ENCODE peak calls at places on chromosomes 2 and 18, in five cellular contexts. I is CD8-positive, alpha-beta T cell; O is mesendoderm; Q is heart left ventricle; E is CD4-positive, CD25-positive, alpha-beta regulatory T cell. V is an unnamed sample. For H3K4me1, the result is how much of the 10 kb centered on the place peaks cover.

GRCh38 chr2:233122541-233122940 is 62.4 kb downstream of the INPP5D start:
- DNase-seq in I (no peak), O (no peak), Q (no peak), E (no peak), V (no peak)

GRCh38 chr2:170215019-170215418 is 37.1 kb downstream of the MYO3B start:
- DNase-seq in I (no peak), O (peak), Q (no peak), E (no peak), V (no peak)

GRCh38 chr2:95352291-95353054 is 50.0 kb upstream of the FAHD2A start:
- DNase-seq in I (no peak), O (no peak), Q (no peak), E (no peak), V (no peak)

GRCh38 chr18:3066391-3067079 is 53.6 kb upstream of the LPIN2 start:
- DNase-seq in I (no peak), O (peak), Q (no peak), E (no peak), V (no peak)

GRCh38 chr18:7822435-7823425 is 255.6 kb downstream of the PTPRM start:
- DNase-seq in I (no peak), O (no peak), Q (peak), E (no peak), V (no peak)

GRCh38 chr2:63432373-63432772 is 155.9 kb downstream of the WDPCP start:
- DNase-seq in I (no peak), O (no peak), Q (no peak), E (no peak), V (no peak)

GRCh38 chr2:241833101-241833937 is 24.3 kb downstream of the NEU4 start:
- DNase-seq in I (no peak), O (peak), Q (no peak), E (no peak), V (no peak)

GRCh38 chr2:240441993-240442411 is 6.5 kb downstream of the GPC1 start:
- DNase-seq in I (no peak), O (no peak), Q (peak), E (no peak), V (no peak)

GRCh38 chr2:68824831-68825230 is 46.4 kb downstream of the BMP10 start:
- DNase-seq in I (no peak), O (no peak), Q (no peak), E (no peak), V (no peak)

DNA sequence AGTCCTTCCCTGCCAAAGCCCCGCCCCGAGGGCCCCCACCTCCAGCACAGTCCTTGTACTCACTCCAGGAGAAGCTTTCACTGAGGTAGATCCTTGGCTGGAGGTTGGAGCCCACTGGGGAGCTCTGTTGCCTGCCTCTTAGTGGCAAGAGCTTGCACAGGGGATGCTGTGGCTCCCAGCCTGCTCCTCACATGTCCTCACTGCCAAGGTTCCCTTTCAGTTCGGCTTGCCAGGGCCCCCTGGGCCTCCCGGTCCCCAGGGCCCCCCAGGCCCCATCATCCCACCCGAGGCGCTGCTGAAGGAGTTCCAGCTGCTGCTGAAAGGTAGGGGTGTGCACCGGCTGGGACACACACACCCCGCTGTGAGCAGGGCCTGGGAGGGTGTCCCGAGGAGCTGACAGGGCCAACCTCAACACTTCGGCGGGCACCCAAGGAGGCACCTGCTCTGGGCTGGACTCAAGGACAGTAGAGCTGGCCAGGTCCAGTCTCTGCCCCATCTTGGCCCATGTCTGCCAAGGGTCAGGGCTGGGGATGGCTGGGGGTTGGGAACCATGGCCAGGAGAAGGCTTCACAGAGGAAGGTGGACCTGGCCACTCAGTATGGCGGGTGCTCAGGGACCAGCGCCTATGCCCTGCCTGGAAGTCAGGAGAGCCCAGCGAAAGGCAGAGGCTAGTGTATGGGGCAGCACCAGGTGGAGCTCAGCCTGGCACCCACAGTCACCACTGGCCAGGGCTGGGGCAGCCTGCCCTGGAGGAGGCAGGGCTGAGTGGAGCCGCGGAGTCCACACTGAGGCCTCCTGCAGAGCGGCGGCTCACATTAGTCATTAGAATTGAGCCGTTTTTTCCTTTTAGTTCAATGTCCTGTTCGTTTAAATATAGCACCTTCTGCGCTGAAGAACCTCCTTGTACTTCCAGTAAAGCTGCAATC is 4.0 kb downstream of the ERFE start:
- DNase-seq in I (no peak), O (no peak), Q (no peak), E (no peak), V (no peak)
- H3K4me3 ChIP-seq in I (no peak), O (no peak), Q (no peak), E (no peak), V (no peak)

DNA sequence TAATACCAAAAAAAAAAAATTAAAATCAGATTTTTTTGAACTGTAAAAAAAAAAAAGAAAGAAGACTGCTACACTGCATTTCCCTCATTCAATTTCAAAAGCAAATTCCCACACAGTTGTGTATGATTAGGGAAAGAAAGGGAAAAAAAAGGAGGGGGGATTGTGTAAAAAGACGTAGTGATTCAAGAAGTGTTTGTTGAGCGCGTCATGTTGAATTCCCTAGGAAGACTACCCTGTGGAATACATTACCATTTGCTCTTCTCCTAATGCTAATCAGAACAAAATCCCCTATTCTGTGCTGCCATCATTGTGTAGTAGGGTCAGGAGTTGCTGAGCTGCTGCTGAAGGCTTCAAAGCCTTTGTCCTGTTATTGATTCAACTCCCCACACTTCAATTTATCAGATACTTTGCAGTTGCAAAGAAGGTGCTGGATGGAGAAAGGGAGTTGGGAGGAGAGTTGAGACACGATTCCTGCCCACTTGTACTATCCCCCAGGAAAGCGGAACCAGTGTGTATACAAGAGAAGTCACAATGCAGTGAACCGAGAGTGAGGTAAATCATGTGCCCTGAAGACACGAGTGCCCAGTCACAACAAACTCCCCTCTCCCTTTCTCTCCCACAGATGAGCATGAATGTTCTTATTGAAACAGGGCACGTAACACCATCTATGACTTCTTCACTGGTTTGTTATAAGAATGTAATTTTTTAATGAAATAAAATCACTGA is 155.9 kb downstream of the IRS1 start:
- DNase-seq in I (no peak), O (no peak), Q (no peak), E (no peak), V (no peak)
- H3K27ac ChIP-seq in I (no peak), O (no peak), Q (no peak), E (no peak), V (no peak)

DNA sequence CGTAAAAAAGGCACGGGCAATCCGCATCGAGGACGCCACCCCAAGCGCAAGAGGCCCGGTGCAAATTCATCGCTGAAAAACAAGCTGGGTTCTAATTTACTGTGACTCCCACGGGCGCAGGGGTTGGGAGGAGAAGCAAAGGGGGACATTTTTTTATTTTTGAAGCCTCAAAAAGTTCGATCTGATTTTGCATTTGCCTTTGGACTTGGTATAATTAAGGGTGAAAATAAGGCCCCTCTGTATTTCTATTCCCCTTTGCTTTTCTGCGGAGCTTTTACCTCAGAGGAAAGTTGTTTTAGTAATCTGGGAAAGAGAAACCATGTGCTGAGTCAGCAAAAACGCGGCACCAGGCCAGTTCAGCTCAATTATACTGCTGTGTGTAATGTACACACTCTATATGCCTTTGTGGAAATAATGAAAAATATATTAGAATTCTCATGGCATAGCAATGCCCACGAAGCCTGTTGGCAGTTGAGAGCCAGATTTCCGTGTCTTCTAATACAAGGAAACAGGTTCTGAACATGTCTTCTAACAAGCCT is 161.8 kb upstream of the SIX2 start:
- DNase-seq in I (no peak), O (no peak), Q (no peak), E (no peak), V (no peak)
- H3K4me1 ChIP-seq in I (under half), O (under half), Q (under half), E (under half), V (under half)

GRCh38 chr2:14975401-14975800 is 342.9 kb downstream of the LRATD1 start:
- DNase-seq in I (no peak), O (no peak), Q (no peak), E (no peak), V (no peak)

GRCh38 chr2:14982790-14983189 is 350.3 kb downstream of the LRATD1 start:
- DNase-seq in I (no peak), O (no peak), Q (no peak), E (no peak), V (no peak)

DNA sequence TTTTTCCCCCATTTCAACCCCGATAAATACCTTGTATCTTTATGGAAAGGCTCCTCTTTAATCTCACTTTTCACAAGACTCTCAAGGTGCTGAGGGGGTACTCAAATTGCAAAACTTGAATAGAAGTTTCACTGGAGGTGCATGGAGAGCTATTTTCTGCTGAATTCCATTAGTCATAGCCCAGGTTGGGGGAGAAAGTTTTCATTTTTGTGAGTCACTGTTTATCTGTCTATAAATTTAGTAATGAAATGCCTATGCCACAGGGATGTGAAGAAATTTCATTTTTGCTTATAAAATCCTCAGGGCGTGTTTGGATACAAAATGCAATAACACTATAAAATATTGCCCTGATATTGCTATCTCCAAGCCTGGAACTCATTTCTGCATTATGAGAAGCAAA is 346.3 kb downstream of the LRATD1 start:
- DNase-seq in I (no peak), O (no peak), Q (no peak), E (no peak), V (no peak)
- H3K4me3 ChIP-seq in I (no peak), O (no peak), Q (no peak), E (no peak), V (no peak)

DNA sequence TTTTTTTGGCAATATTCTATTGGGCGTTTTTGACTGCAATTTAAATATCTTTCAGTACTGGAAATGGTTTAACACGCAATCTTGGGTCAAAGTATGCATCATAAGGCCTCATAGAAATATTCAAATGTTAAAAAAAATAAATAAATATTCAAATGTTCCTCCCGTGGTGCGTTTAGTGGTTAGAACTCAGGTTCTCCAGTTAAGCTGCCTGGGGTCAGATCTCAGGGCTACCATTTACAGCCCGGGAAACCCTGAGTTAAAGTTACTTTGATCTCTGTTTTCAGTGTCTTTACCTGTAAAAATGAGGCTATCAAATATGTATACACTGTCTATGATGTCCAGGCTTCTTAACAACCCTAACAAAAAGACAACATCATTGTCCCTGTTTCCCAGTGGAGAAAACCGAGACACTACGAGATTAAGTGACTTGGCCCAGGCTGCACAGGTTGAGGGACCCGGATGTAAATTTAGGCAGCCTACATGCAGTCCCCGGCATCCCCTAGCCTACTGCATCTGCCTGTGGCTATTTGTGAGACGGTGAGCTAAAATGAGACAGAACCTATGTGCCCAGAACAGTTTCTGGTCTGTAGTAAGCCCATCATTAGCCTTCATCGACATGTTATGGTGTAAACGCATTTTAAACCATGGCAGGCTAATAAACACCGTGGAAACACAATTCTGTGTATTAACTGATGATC is 1.7 kb downstream of the FHL2 start:
- DNase-seq in I (no peak), O (peak), Q (peak), E (no peak), V (no peak)
- H3K27ac ChIP-seq in I (no peak), O (no peak), Q (peak), E (no peak), V (no peak)

GRCh38 chr2:74884866-74885265 is 50.9 kb downstream of the HK2 start:
- DNase-seq in I (no peak), O (no peak), Q (no peak), E (no peak), V (no peak)

GRCh38 chr2:74887961-74888670 is 54.2 kb downstream of the HK2 start:
- DNase-seq in I (no peak), O (no peak), Q (no peak), E (no peak), V (no peak)

GRCh38 chr2:74886251-74886650 is 52.3 kb downstream of the HK2 start:
- DNase-seq in I (no peak), O (no peak), Q (no peak), E (no peak), V (no peak)

GRCh38 chr2:74887445-74887951 is 53.6 kb downstream of the HK2 start:
- DNase-seq in I (no peak), O (no peak), Q (no peak), E (no peak), V (no peak)

GRCh38 chr2:74886811-74887210 is 52.9 kb downstream of the HK2 start:
- DNase-seq in I (no peak), O (peak), Q (no peak), E (no peak), V (no peak)
- H3K4me1 ChIP-seq in I (under half), O (under half), Q (under half), E (under half), V (under half)

V was measured in naive thymus-derived CD4-positive, alpha-beta T cell.